ENCODE peak calls at places on chromosomes 12 and 14, in six cellular contexts. N is A549, W is astrocyte of the spinal cord, L is fibroblast of the aortic adventitia, D is endothelial cell, I is HFFc6. C is an unnamed sample.

GRCh38 chr12:65742481-65742971 is 81.8 kb upstream of the HMGA2 start:
- DNase-seq in D (no peak), L (peak), I (peak), N (no peak), W (peak), C (no peak)

GRCh38 chr12:108211161-108211560 is 82.1 kb downstream of the WSCD2 start:
- DNase-seq in N (no peak), L (no peak), I (no peak), D (no peak), W (no peak), C (no peak)

GRCh38 chr12:92505373-92506340 is 197.1 kb upstream of the PLEKHG7 start:
- DNase-seq in L (peak), I (no peak), D (no peak), W (peak), N (no peak), C (no peak)

GRCh38 chr12:130068741-130069140 is 93.5 kb upstream of the FZD10 start:
- DNase-seq in I (no peak), W (no peak), N (no peak), L (no peak), D (no peak), C (no peak)

GRCh38 chr12:112309797-112310196 is 72.4 kb downstream of the HECTD4 start:
- DNase-seq in L (no peak), N (no peak), D (no peak), W (peak), I (no peak), C (no peak)

GRCh38 chr12:84507914-84508313 is 404.7 kb downstream of the SLC6A15 start:
- DNase-seq in N (no peak), W (peak), D (no peak), L (peak), I (peak), C (no peak)

GRCh38 chr12:24304285-24304684 is 354.8 kb upstream of the SOX5 start:
- DNase-seq in L (no peak), D (no peak), I (no peak), W (no peak), N (no peak), C (no peak)

GRCh38 chr12:69410571-69410970 is 51.0 kb downstream of the YEATS4 start:
- DNase-seq in N (no peak), I (no peak), D (no peak), W (no peak), L (no peak), C (no peak)

GRCh38 chr12:67364228-67364627 is 95.1 kb downstream of the CAND1 start:
- DNase-seq in D (no peak), N (no peak), L (peak), W (no peak), I (no peak), C (no peak)

GRCh38 chr12:126667340-126667739 is 1599.6 kb upstream of the TMEM132C start:
- DNase-seq in D (no peak), I (peak), W (peak), N (peak), L (peak), C (peak)

GRCh38 chr14:64253672-64254071 is 40.5 kb downstream of the ESR2 start:
- DNase-seq in D (no peak), W (peak), N (no peak), I (peak), L (peak), C (no peak)

GRCh38 chr12:3311027-3311402 is 180.0 kb upstream of the PRMT8 start:
- DNase-seq in L (no peak), D (no peak), N (no peak), I (no peak), W (peak), C (no peak)

GRCh38 chr14:21268612-21269251 is 510 bp downstream of the HNRNPC start:
- DNase-seq in D (peak), W (peak), I (peak), N (peak), L (peak), C (peak)

GRCh38 chr12:27785882-27786570 is 6.0 kb upstream of the MANSC4 start:
- DNase-seq in N (no peak), D (no peak), W (peak), L (peak), I (peak), C (no peak)

GRCh38 chr14:101350710-101351109 is 210.6 kb upstream of the DIO3 start:
- DNase-seq in N (no peak), W (no peak), L (no peak), I (no peak), D (no peak), C (no peak)

GRCh38 chr12:65602579-65603295 is 221.5 kb upstream of the HMGA2 start:
- DNase-seq in W (peak), L (peak), N (peak), D (peak), I (peak), C (peak)

GRCh38 chr12:12265571-12266388 is 1.1 kb downstream of the LRP6 start:
- DNase-seq in N (peak), D (no peak), W (peak), L (peak), I (peak), C (no peak)

GRCh38 chr14:39472078-39472477 is 39.8 kb upstream of the FBXO33 start:
- DNase-seq in D (no peak), I (no peak), L (no peak), W (no peak), N (no peak), C (no peak)

GRCh38 chr12:91910871-91911388 is 234.7 kb downstream of the BTG1 start:
- DNase-seq in W (no peak), I (no peak), N (no peak), D (no peak), L (no peak), C (no peak)

GRCh38 chr14:55438066-55438683 is 2.2 kb downstream of the TBPL2 start:
- DNase-seq in I (peak), N (peak), W (peak), L (peak), D (peak), C (no peak)

GRCh38 chr14:50003213-50004021 is 110.5 kb downstream of the ARF6 start:
- DNase-seq in N (peak), L (peak), I (peak), W (peak), D (peak), C (no peak)

GRCh38 chr12:11812558-11813421 is 163.3 kb downstream of the ETV6 start:
- DNase-seq in W (peak), L (peak), I (no peak), N (no peak), D (peak), C (no peak)

GRCh38 chr12:77995436-77996167 is 164.9 kb downstream of the NAV3 start:
- DNase-seq in I (peak), W (peak), L (peak), N (no peak), D (no peak), C (no peak)

GRCh38 chr14:104091061-104091926 is 5.8 kb downstream of the ASPG start:
- DNase-seq in W (no peak), D (no peak), L (no peak), I (no peak), N (no peak), C (no peak)

GRCh38 chr14:29705801-29706200 is 221.8 kb downstream of the PRKD1 start:
- DNase-seq in L (no peak), D (no peak), W (no peak), I (no peak), N (no peak), C (no peak)

GRCh38 chr14:34750670-34751069 is 36.3 kb upstream of the CFL2 start:
- DNase-seq in L (peak), D (no peak), I (peak), W (peak), N (no peak), C (no peak)

GRCh38 chr12:27219693-27220056 is 24.4 kb upstream of the STK38L start:
- DNase-seq in L (no peak), W (no peak), I (no peak), D (no peak), N (no peak), C (no peak)

GRCh38 chr12:123034865-123035264 is 54.4 kb downstream of the ARL6IP4 start:
- DNase-seq in L (peak), D (no peak), I (peak), W (peak), N (peak), C (no peak)

GRCh38 chr12:111435661-111436201 is 30.0 kb downstream of the SH2B3 start:
- DNase-seq in N (no peak), L (no peak), D (peak), W (no peak), I (no peak), C (no peak)

GRCh38 chr14:64200170-64200569 is 94.0 kb downstream of the ESR2 start:
- DNase-seq in W (no peak), I (no peak), D (no peak), N (no peak), L (no peak), C (no peak)

GRCh38 chr14:20630340-20631022 is 11.0 kb downstream of the OR6S1 start:
- DNase-seq in D (peak), L (peak), W (peak), I (peak), N (peak), C (no peak)

GRCh38 chr12:123384318-123384993 is 524 bp downstream of the KMT5A start:
- DNase-seq in N (peak), I (no peak), W (no peak), D (peak), L (no peak), C (no peak)

GRCh38 chr12:2329811-2330210 is 277.0 kb downstream of the CACNA1C start:
- DNase-seq in I (no peak), W (no peak), N (no peak), L (no peak), D (no peak), C (no peak)

DNA sequence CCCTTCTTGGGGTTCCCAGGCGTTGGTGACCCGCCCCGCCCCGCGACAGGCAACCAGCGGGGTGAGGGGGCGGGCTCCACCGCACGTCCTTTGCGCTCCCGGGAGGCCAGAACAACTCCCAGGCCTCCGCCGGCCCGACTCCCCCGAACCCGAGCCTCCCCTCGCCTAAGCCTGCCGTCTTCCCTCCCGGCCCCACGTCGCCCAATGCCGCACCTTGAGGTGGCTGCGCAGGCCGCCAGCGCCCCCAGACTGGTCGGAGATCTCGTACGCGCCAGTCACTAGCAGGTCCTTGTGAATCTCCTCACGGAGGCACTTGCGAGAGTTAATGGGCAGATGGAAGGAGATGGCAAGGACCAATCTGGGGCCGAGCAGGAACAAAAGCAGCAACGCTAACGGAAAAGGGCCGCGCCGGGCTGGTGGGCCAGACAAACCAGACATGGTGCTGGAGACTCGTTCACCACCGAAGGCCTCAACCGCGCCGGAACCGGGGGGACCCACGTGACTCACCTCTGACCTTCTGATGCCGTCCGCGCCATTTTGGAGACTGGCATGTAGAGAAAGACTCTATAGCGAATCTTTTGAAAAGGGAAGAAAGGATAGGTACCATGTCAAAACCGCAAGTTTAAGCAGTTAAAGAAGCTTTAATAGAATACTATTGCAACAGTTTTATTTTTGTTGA is at the start of gene TMED10:
- DNase-seq in L (peak), W (peak), I (peak), N (peak), D (peak), C (peak)
- TF ChIP-seq CTCF in L (no peak), W (no peak), I (no peak), N (no peak), D (no peak), C (no peak)

GRCh38 chr12:29088611-29089219 is 60.4 kb upstream of the FAR2 start:
- DNase-seq in I (no peak), D (no peak), L (peak), W (peak), N (peak), C (no peak)
- TF ChIP-seq CTCF in I (peak), D (peak), L (peak), W (peak), N (peak), C (peak)

GRCh38 chr14:46582826-46583225 is 68.8 kb downstream of the RPL10L start:
- DNase-seq in N (no peak), W (no peak), D (no peak), I (no peak), L (no peak), C (peak)

DNA sequence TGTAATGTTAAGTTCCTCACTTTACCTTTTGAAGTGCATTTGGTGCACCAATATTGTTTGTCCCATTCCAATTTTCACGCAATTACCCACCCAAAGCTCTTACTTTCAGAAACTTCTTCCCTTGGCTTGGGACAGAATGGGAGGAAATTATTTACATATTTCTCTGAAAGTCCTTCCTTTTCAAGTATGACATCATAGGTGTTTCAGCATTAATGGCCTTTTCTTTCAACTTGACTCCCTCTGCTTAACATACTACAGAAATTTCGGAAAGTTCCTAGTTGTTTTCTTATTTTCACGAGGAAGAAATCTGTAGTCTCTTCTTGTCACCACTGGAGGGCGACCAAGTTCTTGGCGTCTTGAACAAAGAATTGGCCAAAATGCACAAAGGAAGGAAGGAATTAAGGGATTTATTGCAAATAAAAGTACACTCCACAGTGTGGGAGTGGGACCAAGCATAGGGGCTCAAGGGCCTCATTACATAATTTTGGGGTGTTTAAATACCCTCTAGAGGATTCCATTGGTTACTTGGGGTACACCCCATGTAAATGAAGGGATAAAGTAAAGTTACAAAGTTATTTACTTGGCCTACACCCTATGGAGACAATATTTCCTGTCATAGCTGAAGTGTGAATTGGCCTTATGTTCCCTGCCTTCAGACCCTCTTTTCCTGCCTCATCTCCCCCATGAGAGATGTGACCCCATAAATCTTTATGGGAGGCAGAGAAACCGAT is 70.5 kb downstream of the RPL10L start:
- DNase-seq in I (peak), D (peak), N (peak), W (peak), L (no peak), C (no peak)
- TF ChIP-seq CTCF in I (peak), D (peak), N (peak), W (peak), L (no peak), C (peak)

GRCh38 chr12:104725610-104726009 is 232.5 kb downstream of the SLC41A2 start:
- DNase-seq in N (no peak), D (no peak), W (no peak), I (no peak), L (no peak), C (no peak)
- TF ChIP-seq CTCF in N (no peak), D (no peak), W (no peak), I (no peak), L (no peak), C (no peak)

GRCh38 chr14:24298892-24299254 is 707 bp downstream of the DHRS1 start:
- DNase-seq in I (peak), W (peak), N (peak), D (no peak), L (peak), C (no peak)

GRCh38 chr14:24299255-24300191 is at the start of the genes DHRS1 and NOP9:
- DNase-seq in L (peak), I (peak), D (peak), N (peak), W (peak), C (peak)

GRCh38 chr14:24296341-24297157 is 3.0 kb downstream of the DHRS1 start:
- DNase-seq in D (peak), W (peak), I (peak), L (peak), N (peak), C (peak)

GRCh38 chr14:24300326-24300980 is 803 bp downstream of the NOP9 start:
- DNase-seq in D (no peak), I (no peak), W (no peak), N (no peak), L (no peak), C (no peak)

GRCh38 chr14:24297190-24297964 is 2.2 kb downstream of the DHRS1 start:
- DNase-seq in W (no peak), I (no peak), D (no peak), L (peak), N (peak), C (no peak)
- TF ChIP-seq CTCF in W (peak), I (peak), D (no peak), L (peak), N (peak), C (peak)

DNA sequence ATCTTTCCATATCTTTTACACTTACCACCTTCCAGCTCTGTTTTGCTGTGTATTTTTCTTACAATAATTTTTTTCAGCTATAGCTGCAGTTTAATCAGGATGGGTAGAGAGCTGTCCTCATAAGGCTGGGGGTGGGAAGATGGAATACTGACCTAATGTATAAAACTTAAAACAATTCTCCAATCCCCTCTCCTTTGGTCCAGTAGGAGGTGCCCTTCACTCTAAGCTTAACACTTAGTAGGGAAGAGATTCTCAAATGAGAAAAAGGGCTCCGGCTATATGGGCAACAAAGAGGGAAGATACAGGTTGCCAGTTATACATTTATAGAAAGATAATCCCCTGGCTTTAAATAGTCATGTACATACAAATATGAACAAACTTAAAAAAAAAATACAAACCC is 2.8 kb downstream of the ORMDL2 start:
- DNase-seq in W (peak), D (no peak), N (peak), I (no peak), L (peak), C (no peak)
- TF ChIP-seq CTCF in W (peak), D (no peak), N (peak), I (peak), L (peak), C (peak)

DNA sequence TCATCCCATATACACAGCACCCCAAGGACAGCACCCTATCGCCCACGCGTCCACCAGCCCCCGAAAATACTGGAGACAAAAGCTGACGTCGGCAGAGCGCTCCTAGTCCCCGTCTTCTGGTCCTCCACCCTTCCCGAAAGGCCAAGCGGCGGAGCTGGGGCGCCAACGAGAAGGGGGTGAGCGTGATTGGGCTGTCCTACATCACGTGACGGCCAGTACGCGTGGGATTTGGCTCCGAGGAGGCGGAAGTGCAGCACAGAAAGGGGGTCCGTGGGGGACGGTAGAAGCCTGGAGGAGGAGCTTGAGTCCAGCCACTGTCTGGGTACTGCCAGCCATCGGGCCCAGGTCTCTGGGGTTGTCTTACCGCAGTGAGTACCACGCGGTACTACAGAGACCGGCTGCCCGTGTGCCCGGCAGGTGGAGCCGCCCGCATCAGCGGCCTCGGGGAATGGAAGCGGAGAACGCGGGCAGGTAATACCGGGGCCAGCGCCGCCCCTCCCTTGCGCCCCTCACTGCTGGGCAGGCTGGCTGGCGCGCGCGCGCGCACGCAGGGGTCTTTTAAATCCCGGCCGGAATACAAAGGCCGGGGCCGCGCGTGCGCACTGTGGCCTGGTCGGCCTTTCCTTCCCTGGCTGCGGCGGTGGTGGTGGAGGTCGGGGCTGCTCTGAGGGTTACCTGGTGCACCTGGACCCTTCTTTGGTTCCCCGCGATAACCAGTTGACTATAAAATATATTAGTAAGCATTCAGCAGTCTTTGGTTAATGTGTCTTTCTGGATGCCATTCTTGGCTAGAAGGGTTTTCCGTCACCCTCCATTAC is at the start of gene TDG:
- DNase-seq in N (peak), D (peak), I (peak), W (peak), L (peak), C (peak)
- TF ChIP-seq CTCF in N (no peak), D (no peak), I (peak), W (no peak), L (no peak), C (no peak)

C was measured in retinal pigment epithelial cell.